ENCODE peak calls at places on chromosomes 3 and 15, in seven cellular contexts. One of them, this sample, is unnamed.

GRCh38 chr15:71128939-71129562 is 13.8 kb downstream of the THSD4 start:
- DNase-seq in NB4: no peak
- DNase-seq in fibroblast of mammary gland: no peak
- DNase-seq in foreskin keratinocyte: peak; percentile 61
- DNase-seq in H1: no peak
- DNase-seq in sigmoid colon: no peak
- DNase-seq in upper lobe of right lung: no peak
- DNase-seq in this sample: no peak

GRCh38 chr3:51860703-51861665 is at the start of gene IQCF2:
- DNase-seq in NB4: peak; percentile 57
- DNase-seq in fibroblast of mammary gland: no peak
- DNase-seq in upper lobe of right lung: no peak
- DNase-seq in foreskin keratinocyte: no peak
- DNase-seq in sigmoid colon: no peak
- DNase-seq in H1: no peak
- DNase-seq in this sample: no peak

GRCh38 chr15:31235298-31236183 is 91.1 kb upstream of the KLF13 start:
- DNase-seq in foreskin keratinocyte: no peak
- DNase-seq in fibroblast of mammary gland: peak; percentile 52
- DNase-seq in H1: no peak
- DNase-seq in upper lobe of right lung: no peak
- DNase-seq in sigmoid colon: peak; percentile 93
- DNase-seq in NB4: no peak
- DNase-seq in this sample: no peak

GRCh38 chr3:55305714-55306485 is 181.2 kb downstream of the WNT5A start:
- DNase-seq in sigmoid colon: no peak
- DNase-seq in H1: no peak
- DNase-seq in NB4: no peak
- DNase-seq in upper lobe of right lung: no peak
- DNase-seq in foreskin keratinocyte: no peak
- DNase-seq in fibroblast of mammary gland: peak; percentile 43
- DNase-seq in this sample: peak; percentile 2

GRCh38 chr3:173410836-173411235 is 13.3 kb downstream of the NLGN1 start:
- DNase-seq in foreskin keratinocyte: no peak
- DNase-seq in fibroblast of mammary gland: no peak
- DNase-seq in NB4: no peak
- DNase-seq in H1: no peak
- DNase-seq in sigmoid colon: no peak
- DNase-seq in upper lobe of right lung: no peak
- DNase-seq in this sample: no peak

GRCh38 chr3:173411288-173412064 is 13.9 kb downstream of the NLGN1 start:
- DNase-seq in sigmoid colon: no peak
- DNase-seq in upper lobe of right lung: no peak
- DNase-seq in foreskin keratinocyte: peak; percentile 8
- DNase-seq in NB4: peak; percentile 38
- DNase-seq in fibroblast of mammary gland: peak; percentile 57
- DNase-seq in H1: no peak
- DNase-seq in this sample: peak; percentile 50

GRCh38 chr3:29906906-29907305 is 626.0 kb downstream of the RBMS3 start:
- DNase-seq in upper lobe of right lung: no peak
- DNase-seq in H1: no peak
- DNase-seq in sigmoid colon: no peak
- DNase-seq in foreskin keratinocyte: no peak
- DNase-seq in fibroblast of mammary gland: peak; percentile 17
- DNase-seq in NB4: no peak
- DNase-seq in this sample: no peak

GRCh38 chr3:196609343-196609775 is 30.1 kb upstream of the NRROS start:
- DNase-seq in sigmoid colon: peak; percentile 94
- DNase-seq in NB4: peak; percentile 97
- DNase-seq in fibroblast of mammary gland: peak; percentile 75
- DNase-seq in upper lobe of right lung: peak; percentile 96
- DNase-seq in H1: peak; percentile 97
- DNase-seq in foreskin keratinocyte: peak; percentile 49
- DNase-seq in this sample: peak; percentile 67

GRCh38 chr3:124504332-124505059 is 225.8 kb upstream of the UMPS start:
- DNase-seq in fibroblast of mammary gland: peak; percentile 35
- DNase-seq in H1: no peak
- DNase-seq in sigmoid colon: no peak
- DNase-seq in NB4: no peak
- DNase-seq in foreskin keratinocyte: peak; percentile 18
- DNase-seq in upper lobe of right lung: peak; percentile 66
- DNase-seq in this sample: peak; percentile 58

GRCh38 chr3:38782148-38782547 is 33.9 kb downstream of the SCN10A start:
- DNase-seq in fibroblast of mammary gland: peak; percentile 4
- DNase-seq in upper lobe of right lung: no peak
- DNase-seq in foreskin keratinocyte: no peak
- DNase-seq in sigmoid colon: no peak
- DNase-seq in H1: no peak
- DNase-seq in NB4: peak; percentile 49
- DNase-seq in this sample: no peak
- TF ChIP-seq CTCF in fibroblast of mammary gland: no peak
- TF ChIP-seq CTCF in upper lobe of right lung: no peak
- TF ChIP-seq CTCF in foreskin keratinocyte: peak; percentile 44
- TF ChIP-seq CTCF in sigmoid colon: no peak
- TF ChIP-seq CTCF in H1: peak; percentile 47
- TF ChIP-seq CTCF in NB4: no peak
- TF ChIP-seq CTCF in this sample: no peak

DNA sequence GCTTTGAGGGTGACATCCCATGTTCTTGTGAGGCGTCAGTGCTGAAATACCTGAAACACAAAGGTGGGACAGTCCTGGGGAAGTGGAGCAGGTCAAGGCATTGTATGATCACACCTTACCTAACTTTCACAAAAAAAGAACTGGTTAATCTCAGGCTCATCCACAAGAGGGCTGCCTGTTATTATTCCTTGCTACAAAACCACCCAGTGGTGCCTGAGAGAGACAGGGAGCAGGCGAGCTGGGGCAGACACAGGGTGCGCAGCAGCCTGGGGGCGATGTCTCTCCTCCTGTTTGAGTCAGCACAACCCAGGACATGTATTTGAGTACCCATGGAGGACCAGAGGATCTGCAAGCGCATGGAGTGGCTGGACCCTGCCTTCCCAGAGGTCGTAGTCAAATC is 316.8 kb upstream of the ATP10A start:
- DNase-seq in sigmoid colon: no peak
- DNase-seq in foreskin keratinocyte: no peak
- DNase-seq in NB4: peak; percentile 9
- DNase-seq in fibroblast of mammary gland: no peak
- DNase-seq in upper lobe of right lung: no peak
- DNase-seq in H1: peak; percentile 63
- DNase-seq in this sample: peak; percentile 9
- TF ChIP-seq CTCF in sigmoid colon: no peak
- TF ChIP-seq CTCF in foreskin keratinocyte: no peak
- TF ChIP-seq CTCF in NB4: no peak
- TF ChIP-seq CTCF in fibroblast of mammary gland: no peak
- TF ChIP-seq CTCF in upper lobe of right lung: no peak
- TF ChIP-seq CTCF in H1: peak; percentile 97
- TF ChIP-seq CTCF in this sample: peak; percentile 45

GRCh38 chr3:46496745-46497555 is 826 bp upstream of the RTP3 start:
- DNase-seq in foreskin keratinocyte: no peak
- DNase-seq in fibroblast of mammary gland: no peak
- DNase-seq in sigmoid colon: no peak
- DNase-seq in H1: peak; percentile 75
- DNase-seq in NB4: peak; percentile 62
- DNase-seq in upper lobe of right lung: no peak
- DNase-seq in this sample: no peak
- TF ChIP-seq CTCF in foreskin keratinocyte: peak; percentile 65
- TF ChIP-seq CTCF in fibroblast of mammary gland: peak; percentile 30
- TF ChIP-seq CTCF in sigmoid colon: no peak
- TF ChIP-seq CTCF in H1: peak; percentile 60
- TF ChIP-seq CTCF in NB4: peak; percentile 37
- TF ChIP-seq CTCF in upper lobe of right lung: peak; percentile 35
- TF ChIP-seq CTCF in this sample: peak; percentile 69

GRCh38 chr15:62899090-62899493 is 143.5 kb upstream of the TPM1 start:
- DNase-seq in sigmoid colon: peak; percentile 93
- DNase-seq in NB4: no peak
- DNase-seq in fibroblast of mammary gland: no peak
- DNase-seq in upper lobe of right lung: no peak
- DNase-seq in foreskin keratinocyte: no peak
- DNase-seq in H1: no peak
- DNase-seq in this sample: no peak
- TF ChIP-seq CTCF in sigmoid colon: no peak
- TF ChIP-seq CTCF in NB4: no peak
- TF ChIP-seq CTCF in fibroblast of mammary gland: no peak
- TF ChIP-seq CTCF in upper lobe of right lung: no peak
- TF ChIP-seq CTCF in foreskin keratinocyte: no peak
- TF ChIP-seq CTCF in H1: no peak
- TF ChIP-seq CTCF in this sample: no peak

This sample was measured in HFFc6.